ENCODE peak calls at places on chromosomes 3 and 15, in six cellular contexts. Z is A549, Q is IMR-90, K is H1, F is HepG2, E is WTC11. A is an unnamed sample.

GRCh38 chr15:72785452-72786243 is 2.1 kb upstream of the ADPGK start:
- DNase-seq in Z (no peak), Q (peak), E (no peak), K (no peak), F (no peak), A (no peak)

GRCh38 chr3:64945171-64945684 is 257.4 kb upstream of the ADAMTS9 start:
- DNase-seq in K (peak), E (peak), F (no peak), Q (no peak), Z (no peak), A (no peak)

GRCh38 chr3:195071916-195072820 is 198.8 kb downstream of the XXYLT1 start:
- DNase-seq in F (no peak), K (no peak), E (no peak), Q (no peak), Z (no peak), A (no peak)

GRCh38 chr3:16288664-16289063 is 23.7 kb downstream of the OXNAD1 start:
- DNase-seq in Q (no peak), F (no peak), Z (no peak), K (no peak), E (no peak), A (no peak)

GRCh38 chr15:98292442-98293240 is 332.1 kb downstream of the ARRDC4 start:
- DNase-seq in Z (peak), K (peak), Q (no peak), F (peak), E (peak), A (peak)

GRCh38 chr15:58074452-58074851 is 8.9 kb upstream of the ALDH1A2 start:
- DNase-seq in K (no peak), F (no peak), Z (no peak), E (no peak), Q (no peak), A (no peak)

GRCh38 chr3:111285691-111286090 is 214.1 kb downstream of the NECTIN3 start:
- DNase-seq in F (no peak), E (no peak), Z (no peak), Q (no peak), K (no peak), A (no peak)

GRCh38 chr15:99170476-99171065 is 65.7 kb downstream of the SYNM start:
- DNase-seq in Q (no peak), Z (no peak), K (no peak), F (no peak), E (no peak), A (no peak)

GRCh38 chr15:50816191-50816590 is 50.7 kb upstream of the SPPL2A start:
- DNase-seq in F (no peak), K (no peak), Z (no peak), Q (no peak), E (no peak), A (no peak)

GRCh38 chr3:188824596-188824995 is 347.2 kb upstream of the TPRG1 start:
- DNase-seq in Q (no peak), Z (no peak), K (no peak), F (no peak), E (no peak), A (no peak)

GRCh38 chr15:57485869-57486268 is 105.8 kb upstream of the MYZAP start:
- DNase-seq in E (peak), F (peak), Z (peak), K (no peak), Q (peak), A (no peak)

GRCh38 chr3:153221748-153222162 is 59.7 kb downstream of the RAP2B start:
- DNase-seq in Q (peak), F (no peak), Z (no peak), E (no peak), K (no peak), A (peak)

GRCh38 chr3:197352382-197352781 is 54.0 kb upstream of the DLG1 start:
- DNase-seq in K (no peak), F (no peak), Z (no peak), Q (peak), E (no peak), A (peak)

GRCh38 chr3:169103941-169104340 is 559.6 kb downstream of the MECOM start:
- DNase-seq in F (no peak), Z (no peak), K (no peak), Q (no peak), E (no peak), A (no peak)

GRCh38 chr3:46508850-46509591 is 11.2 kb downstream of the RTP3 start:
- DNase-seq in Q (no peak), K (no peak), Z (no peak), E (no peak), F (no peak), A (peak)

GRCh38 chr3:116863842-116864626 is 154.5 kb downstream of the TUSC7 start:
- DNase-seq in E (peak), K (peak), Z (peak), Q (peak), F (peak), A (no peak)
- TF ChIP-seq USF2 in E (no peak), K (no peak), Z (no peak), Q (no peak), F (no peak), A (no peak)

DNA sequence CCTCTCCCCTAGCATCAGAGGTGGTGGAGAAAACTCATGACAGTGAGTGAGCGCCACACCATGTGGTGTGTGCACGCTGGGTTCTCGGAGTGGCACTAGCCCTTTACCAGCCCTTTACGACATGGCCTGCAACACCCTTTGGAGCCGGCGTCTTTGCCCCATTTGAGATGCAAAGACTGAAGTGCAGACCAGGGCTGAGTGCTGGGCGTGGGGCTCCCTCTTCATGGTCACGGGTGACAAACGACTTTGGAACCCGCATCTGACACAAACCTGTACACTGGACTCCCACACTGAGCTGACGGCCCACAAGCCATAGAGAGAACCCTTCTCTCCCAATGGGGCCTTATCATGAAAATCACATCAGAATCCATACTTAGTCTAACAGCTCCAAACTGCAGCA is 76.8 kb upstream of the ALDH1L1 start:
- DNase-seq in F (no peak), K (no peak), Q (no peak), E (no peak), Z (no peak), A (no peak)
- TF ChIP-seq USF2 in F (no peak), K (no peak), Q (no peak), E (no peak), Z (no peak), A (no peak)

DNA sequence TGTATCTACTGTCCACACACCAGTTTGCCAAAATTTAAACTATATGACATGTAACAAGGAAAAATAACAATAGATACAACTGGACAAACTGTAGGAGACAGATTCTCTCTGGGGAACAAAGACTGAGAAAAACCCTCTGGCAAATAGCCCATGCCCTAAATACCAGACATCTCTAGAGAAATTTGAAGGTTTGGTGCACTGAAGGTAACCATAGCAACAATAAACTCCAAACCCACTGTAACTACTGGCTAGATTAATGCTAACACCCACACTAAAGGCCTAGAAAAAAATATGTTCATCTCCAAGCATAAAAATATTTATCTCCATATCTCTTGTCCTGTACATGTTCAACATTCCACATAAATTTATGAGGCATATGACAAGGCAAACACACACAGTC is 267.1 kb downstream of the STXBP5L start:
- DNase-seq in K (no peak), F (no peak), E (no peak), Q (no peak), Z (no peak), A (no peak)
- TF ChIP-seq USF2 in K (no peak), F (no peak), E (no peak), Q (no peak), Z (no peak), A (no peak)

DNA sequence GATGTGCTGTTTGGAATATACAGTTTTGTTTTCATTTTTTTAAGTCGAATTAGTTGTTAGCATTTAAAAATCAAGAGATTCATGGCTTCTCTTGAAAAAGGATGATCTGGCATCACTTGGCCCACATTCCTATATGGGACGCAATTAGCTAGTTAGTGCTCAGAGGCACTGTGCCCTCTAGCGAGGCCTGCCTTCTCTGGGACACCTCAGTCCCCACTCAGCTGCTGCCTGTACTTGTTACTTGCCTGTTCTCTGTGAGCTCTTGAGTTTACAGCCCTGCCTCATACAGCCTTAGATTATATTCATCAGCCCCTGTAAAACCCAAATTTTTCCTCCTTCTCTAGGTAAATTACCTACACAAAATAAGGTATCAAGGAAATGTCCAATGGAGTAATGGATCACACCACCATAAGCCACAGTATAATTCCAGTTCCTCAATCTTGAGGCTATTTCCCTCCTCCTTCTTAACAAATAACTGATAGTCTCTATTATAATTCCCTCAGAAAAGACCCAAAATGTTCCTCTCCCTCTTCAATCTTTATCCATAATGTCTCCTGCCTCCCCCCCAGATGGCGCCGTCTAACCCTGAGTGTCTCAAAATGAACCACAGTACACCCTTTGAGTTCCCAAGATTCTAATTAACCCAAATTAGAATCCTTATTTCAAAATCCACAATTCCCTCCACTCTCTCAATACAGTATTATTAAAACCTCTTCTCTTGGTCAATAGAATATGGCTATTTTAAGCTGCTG is 2.7 kb downstream of the ZMAT3 start:
- DNase-seq in E (no peak), F (no peak), Z (peak), Q (peak), K (no peak), A (peak)
- TF ChIP-seq USF2 in E (no peak), F (no peak), Z (no peak), Q (no peak), K (no peak), A (no peak)

GRCh38 chr3:149575213-149575961 is 82.4 kb downstream of the WWTR1 start:
- DNase-seq in K (no peak), E (no peak), Z (peak), F (peak), Q (peak), A (no peak)
- TF ChIP-seq USF2 in K (no peak), E (no peak), Z (no peak), F (no peak), Q (no peak), A (no peak)

A was measured in K562.